ENCODE peak calls at places on chromosomes 2 and 18, in ten cellular contexts. One of them, this sample, is unnamed.

GRCh38 chr2:44168684-44169154 is at the start of gene PPM1B:
- DNase-seq in A549: no peak
- DNase-seq in iris pigment epithelial cell: no peak
- DNase-seq in T-helper 22 cell: peak; percentile 100
- DNase-seq in heart left ventricle: peak; percentile 99
- DNase-seq in naive B cell: peak; percentile 99
- DNase-seq in NCI-H2171 treated with DMSO at 0.1 percent for 48 hours: no peak
- DNase-seq in mucosa of descending colon: no peak
- DNase-seq in T-cell: peak; percentile 100
- DNase-seq in AG04449: no peak
- DNase-seq in this sample: no peak

GRCh38 chr18:37494406-37494805 is 71.2 kb downstream of the CELF4 start:
- DNase-seq in naive B cell: no peak
- DNase-seq in T-cell: no peak
- DNase-seq in AG04449: no peak
- DNase-seq in T-helper 22 cell: no peak
- DNase-seq in heart left ventricle: no peak
- DNase-seq in mucosa of descending colon: no peak
- DNase-seq in A549: no peak
- DNase-seq in iris pigment epithelial cell: no peak
- DNase-seq in NCI-H2171 treated with DMSO at 0.1 percent for 48 hours: no peak
- DNase-seq in this sample: no peak

GRCh38 chr2:189127756-189128155 is 51.8 kb downstream of the COL5A2 start:
- DNase-seq in T-helper 22 cell: no peak
- DNase-seq in A549: no peak
- DNase-seq in AG04449: no peak
- DNase-seq in T-cell: no peak
- DNase-seq in NCI-H2171 treated with DMSO at 0.1 percent for 48 hours: no peak
- DNase-seq in mucosa of descending colon: no peak
- DNase-seq in iris pigment epithelial cell: no peak
- DNase-seq in naive B cell: no peak
- DNase-seq in heart left ventricle: no peak
- DNase-seq in this sample: no peak

GRCh38 chr2:164777847-164778246 is 63.8 kb downstream of the COBLL1 start:
- DNase-seq in naive B cell: no peak
- DNase-seq in T-helper 22 cell: no peak
- DNase-seq in T-cell: no peak
- DNase-seq in heart left ventricle: no peak
- DNase-seq in NCI-H2171 treated with DMSO at 0.1 percent for 48 hours: no peak
- DNase-seq in A549: no peak
- DNase-seq in mucosa of descending colon: no peak
- DNase-seq in AG04449: no peak
- DNase-seq in iris pigment epithelial cell: no peak
- DNase-seq in this sample: no peak

GRCh38 chr2:122748552-122749011 is 993.1 kb downstream of the TSN start:
- DNase-seq in iris pigment epithelial cell: peak; percentile 76
- DNase-seq in NCI-H2171 treated with DMSO at 0.1 percent for 48 hours: no peak
- DNase-seq in mucosa of descending colon: no peak
- DNase-seq in A549: no peak
- DNase-seq in T-cell: no peak
- DNase-seq in heart left ventricle: no peak
- DNase-seq in AG04449: peak; percentile 4
- DNase-seq in naive B cell: no peak
- DNase-seq in T-helper 22 cell: no peak
- DNase-seq in this sample: peak; percentile 52

GRCh38 chr2:134458950-134459349 is 205.1 kb downstream of the MGAT5 start:
- DNase-seq in heart left ventricle: no peak
- DNase-seq in mucosa of descending colon: no peak
- DNase-seq in A549: no peak
- DNase-seq in NCI-H2171 treated with DMSO at 0.1 percent for 48 hours: no peak
- DNase-seq in T-helper 22 cell: no peak
- DNase-seq in iris pigment epithelial cell: no peak
- DNase-seq in T-cell: no peak
- DNase-seq in naive B cell: no peak
- DNase-seq in AG04449: no peak
- DNase-seq in this sample: no peak

GRCh38 chr2:170813611-170814550 is 2.8 kb upstream of the GAD1 start:
- DNase-seq in T-helper 22 cell: no peak
- DNase-seq in A549: peak; percentile 22
- DNase-seq in mucosa of descending colon: peak; percentile 58
- DNase-seq in NCI-H2171 treated with DMSO at 0.1 percent for 48 hours: no peak
- DNase-seq in T-cell: no peak
- DNase-seq in naive B cell: no peak
- DNase-seq in iris pigment epithelial cell: peak; percentile 36
- DNase-seq in AG04449: no peak
- DNase-seq in heart left ventricle: no peak
- DNase-seq in this sample: no peak

GRCh38 chr2:10079931-10080535 is at the start of gene CYS1:
- DNase-seq in mucosa of descending colon: no peak
- DNase-seq in AG04449: no peak
- DNase-seq in iris pigment epithelial cell: no peak
- DNase-seq in heart left ventricle: peak; percentile 42
- DNase-seq in T-cell: no peak
- DNase-seq in naive B cell: no peak
- DNase-seq in T-helper 22 cell: no peak
- DNase-seq in A549: peak; percentile 57
- DNase-seq in NCI-H2171 treated with DMSO at 0.1 percent for 48 hours: no peak
- DNase-seq in this sample: no peak

GRCh38 chr2:42042956-42043355 is 4.9 kb upstream of the PKDCC start:
- DNase-seq in heart left ventricle: no peak
- DNase-seq in iris pigment epithelial cell: no peak
- DNase-seq in naive B cell: no peak
- DNase-seq in AG04449: no peak
- DNase-seq in T-cell: no peak
- DNase-seq in A549: no peak
- DNase-seq in T-helper 22 cell: no peak
- DNase-seq in NCI-H2171 treated with DMSO at 0.1 percent for 48 hours: no peak
- DNase-seq in mucosa of descending colon: no peak
- DNase-seq in this sample: no peak

GRCh38 chr2:30645081-30645744 is 162.0 kb downstream of the CAPN13 start:
- DNase-seq in heart left ventricle: no peak
- DNase-seq in naive B cell: no peak
- DNase-seq in NCI-H2171 treated with DMSO at 0.1 percent for 48 hours: no peak
- DNase-seq in T-helper 22 cell: no peak
- DNase-seq in A549: no peak
- DNase-seq in AG04449: no peak
- DNase-seq in mucosa of descending colon: no peak
- DNase-seq in iris pigment epithelial cell: no peak
- DNase-seq in T-cell: no peak
- DNase-seq in this sample: no peak

GRCh38 chr2:239309398-239310245 is 91.2 kb downstream of the HDAC4 start:
- DNase-seq in iris pigment epithelial cell: no peak
- DNase-seq in T-helper 22 cell: no peak
- DNase-seq in A549: no peak
- DNase-seq in AG04449: no peak
- DNase-seq in NCI-H2171 treated with DMSO at 0.1 percent for 48 hours: no peak
- DNase-seq in mucosa of descending colon: peak; percentile 1
- DNase-seq in heart left ventricle: no peak
- DNase-seq in T-cell: no peak
- DNase-seq in naive B cell: no peak
- DNase-seq in this sample: no peak

GRCh38 chr2:5803547-5803946 is 111.4 kb downstream of the SOX11 start:
- DNase-seq in iris pigment epithelial cell: peak; percentile 39
- DNase-seq in mucosa of descending colon: no peak
- DNase-seq in T-cell: no peak
- DNase-seq in NCI-H2171 treated with DMSO at 0.1 percent for 48 hours: no peak
- DNase-seq in naive B cell: no peak
- DNase-seq in A549: no peak
- DNase-seq in AG04449: peak; percentile 54
- DNase-seq in heart left ventricle: no peak
- DNase-seq in T-helper 22 cell: no peak
- DNase-seq in this sample: no peak

GRCh38 chr2:237669628-237670351 is 42.4 kb downstream of the LRRFIP1 start:
- DNase-seq in A549: peak; percentile 24
- DNase-seq in T-cell: no peak
- DNase-seq in T-helper 22 cell: no peak
- DNase-seq in AG04449: peak; percentile 97
- DNase-seq in naive B cell: peak; percentile 56
- DNase-seq in NCI-H2171 treated with DMSO at 0.1 percent for 48 hours: peak; percentile 72
- DNase-seq in mucosa of descending colon: peak; percentile 84
- DNase-seq in iris pigment epithelial cell: peak; percentile 79
- DNase-seq in heart left ventricle: peak; percentile 87
- DNase-seq in this sample: no peak

GRCh38 chr2:88690591-88691338 is 708 bp upstream of the RPIA start:
- DNase-seq in A549: peak; percentile 55
- DNase-seq in T-cell: peak; percentile 43
- DNase-seq in naive B cell: no peak
- DNase-seq in heart left ventricle: no peak
- DNase-seq in iris pigment epithelial cell: peak; percentile 4
- DNase-seq in NCI-H2171 treated with DMSO at 0.1 percent for 48 hours: peak; percentile 56
- DNase-seq in AG04449: no peak
- DNase-seq in T-helper 22 cell: peak; percentile 16
- DNase-seq in mucosa of descending colon: peak; percentile 70
- DNase-seq in this sample: no peak

GRCh38 chr2:174553811-174554493 is 43.7 kb downstream of the WIPF1 start:
- DNase-seq in naive B cell: peak; percentile 70
- DNase-seq in A549: no peak
- DNase-seq in T-cell: peak; percentile 13
- DNase-seq in T-helper 22 cell: peak; percentile 18
- DNase-seq in heart left ventricle: no peak
- DNase-seq in NCI-H2171 treated with DMSO at 0.1 percent for 48 hours: no peak
- DNase-seq in iris pigment epithelial cell: no peak
- DNase-seq in mucosa of descending colon: peak; percentile 34
- DNase-seq in AG04449: no peak
- DNase-seq in this sample: no peak

This sample was measured in pulmonary artery endothelial cell.